ENCODE peak calls at places on chromosome 6, in six cellular contexts. W, J, L, V, Q and X are unnamed samples.

GRCh38 chr6:21900730-21901129 is 307.2 kb downstream of the SOX4 start:
- DNase-seq in V (no peak), W (no peak), J (no peak), Q (no peak), L (no peak), X (no peak)

GRCh38 chr6:138431276-138432062 is 27.4 kb downstream of the HEBP2 start:
- DNase-seq in V (no peak), Q (no peak), J (no peak), L (no peak), W (no peak), X (no peak)

GRCh38 chr6:125867483-125867935 is 76.7 kb downstream of the NCOA7 start:
- DNase-seq in J (no peak), W (no peak), L (peak; percentile 24), V (no peak), Q (no peak), X (peak; percentile 53)

GRCh38 chr6:35973670-35974222 is 50.7 kb downstream of the SLC26A8 start:
- DNase-seq in Q (no peak), V (peak; percentile 36), W (peak; percentile 37), J (peak; percentile 63), L (peak; percentile 93), X (no peak)

GRCh38 chr6:78810698-78811097 is 56.7 kb upstream of the IRAK1BP1 start:
- DNase-seq in L (no peak), V (no peak), W (no peak), J (no peak), Q (no peak), X (no peak)

GRCh38 chr6:17971128-17972073 is 16.0 kb downstream of the KIF13A start:
- DNase-seq in V (no peak), Q (no peak), L (no peak), W (no peak), J (no peak), X (no peak)

GRCh38 chr6:36984581-36985383 is 1.2 kb downstream of the MTCH1 start:
- DNase-seq in J (peak; percentile 62), L (no peak), V (no peak), W (no peak), Q (peak; percentile 73), X (peak; percentile 67)

GRCh38 chr6:20038805-20039204 is 173.5 kb downstream of the MBOAT1 start:
- DNase-seq in W (no peak), Q (no peak), V (no peak), J (no peak), L (no peak), X (no peak)

GRCh38 chr6:44527191-44527960 is 139.9 kb downstream of the CDC5L start:
- DNase-seq in V (no peak), W (no peak), J (no peak), Q (no peak), L (no peak), X (no peak)

GRCh38 chr6:4828187-4828698 is 52.0 kb downstream of the CDYL start:
- DNase-seq in Q (no peak), L (no peak), V (no peak), W (no peak), J (no peak), X (no peak)

GRCh38 chr6:148064406-148065134 is 278.1 kb upstream of the SASH1 start:
- DNase-seq in J (no peak), Q (no peak), W (no peak), V (no peak), L (no peak), X (no peak)
- TF ChIP-seq TAF1 in J (no peak), Q (no peak), W (no peak), V (no peak), L (no peak), X (no peak)

GRCh38 chr6:6712979-6713514 is 124.5 kb downstream of the LY86 start:
- DNase-seq in V (no peak), J (no peak), L (no peak), Q (no peak), W (no peak), X (no peak)
- TF ChIP-seq TAF1 in V (no peak), J (no peak), L (no peak), Q (no peak), W (no peak), X (no peak)

DNA sequence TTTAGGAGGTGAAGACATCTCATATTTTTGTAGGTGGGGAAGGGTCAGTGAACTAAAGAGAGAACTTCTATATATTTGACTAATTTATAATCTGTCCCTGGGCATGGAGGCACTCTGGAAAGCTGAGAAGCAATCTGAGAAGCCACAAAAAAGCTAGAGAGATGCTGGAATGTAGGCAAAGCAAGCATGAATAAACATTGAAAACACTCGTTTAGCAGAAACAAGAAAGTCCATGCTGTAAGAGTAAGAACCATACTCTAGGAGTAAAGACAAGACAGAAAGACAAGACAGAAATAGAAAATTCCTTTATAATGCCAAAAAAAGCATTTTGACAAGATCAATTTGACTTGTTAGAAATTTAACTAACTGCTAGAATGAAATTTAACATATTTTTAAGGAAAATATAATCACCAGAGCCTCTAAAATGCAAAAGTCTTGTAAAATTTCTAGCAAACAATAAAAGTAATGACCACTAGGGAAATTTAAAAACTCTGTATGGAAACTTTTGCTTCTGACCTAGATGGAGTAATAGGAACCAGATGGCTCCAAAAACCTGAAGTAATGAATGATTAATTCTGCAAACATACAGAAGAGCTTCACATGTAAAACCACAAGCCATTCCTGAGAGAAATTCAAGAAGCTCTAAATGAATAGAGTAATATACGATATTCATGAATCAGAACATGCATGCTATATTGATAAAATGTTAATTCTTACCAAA is 625.6 kb upstream of the PTCHD4 start:
- DNase-seq in Q (peak; percentile 3), J (peak; percentile 12), L (no peak), W (no peak), V (no peak), X (no peak)
- TF ChIP-seq TAF1 in Q (no peak), J (no peak), L (no peak), W (no peak), V (no peak), X (no peak)

DNA sequence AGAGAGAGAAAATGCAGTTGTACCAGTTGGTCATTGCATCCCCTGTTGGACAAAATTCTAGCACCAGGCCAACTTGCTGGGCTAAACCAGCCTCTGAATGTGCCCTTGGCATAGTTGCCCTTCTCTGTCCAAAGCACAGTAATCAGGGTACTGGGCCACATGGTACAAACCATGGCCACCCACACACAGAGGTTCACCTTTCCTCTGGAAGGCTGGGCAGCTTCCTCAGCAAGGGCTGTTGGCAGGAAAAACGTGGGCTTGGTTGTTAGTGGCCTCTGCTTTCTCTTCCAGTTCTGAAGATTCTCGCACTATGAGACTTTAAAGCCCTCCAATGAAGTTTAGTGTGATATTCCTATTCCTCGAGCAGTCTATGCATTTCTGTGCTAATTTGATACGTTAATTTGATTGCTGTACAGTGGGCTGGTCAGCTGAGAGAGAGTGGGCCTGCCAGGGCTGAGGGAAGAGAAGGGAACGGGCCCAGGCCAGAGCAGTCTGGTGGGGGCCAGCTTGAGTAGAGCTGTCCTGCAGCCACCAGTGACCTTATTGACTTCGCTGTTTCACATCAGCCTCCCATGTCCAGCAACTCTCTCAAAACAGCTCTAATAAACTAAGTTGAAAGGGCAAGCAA is 592 bp downstream of the DDO start:
- DNase-seq in J (no peak), V (no peak), Q (no peak), W (no peak), L (no peak), X (no peak)
- TF ChIP-seq TAF1 in J (no peak), V (no peak), Q (no peak), W (no peak), L (no peak), X (no peak)

GRCh38 chr6:101392561-101393230 is 812 bp upstream of the GRIK2 start:
- DNase-seq in L (no peak), Q (peak; percentile 73), V (no peak), J (no peak), W (no peak), X (no peak)
- TF ChIP-seq TAF1 in L (no peak), Q (no peak), V (no peak), J (no peak), W (no peak), X (no peak)

DNA sequence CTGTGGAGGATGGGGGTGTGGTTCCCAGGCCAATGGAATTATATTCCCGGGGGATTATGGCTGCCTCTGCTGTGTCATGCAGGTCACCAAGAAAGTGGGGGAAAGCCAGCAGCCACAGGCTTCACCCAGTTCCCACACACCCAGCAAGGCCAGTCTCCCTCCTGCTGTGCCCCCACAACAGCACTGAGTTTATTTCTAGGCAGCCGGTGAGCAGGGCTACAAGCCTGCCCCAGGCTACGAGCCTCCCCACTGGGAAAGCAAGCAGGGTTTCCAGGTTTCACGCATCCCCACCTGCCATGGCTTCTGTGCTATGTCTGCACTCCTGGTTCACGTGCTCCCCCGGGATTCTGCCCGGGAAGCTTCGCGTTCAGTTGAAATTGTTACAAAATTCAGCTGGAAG is 72.6 kb downstream of the ERMARD start:
- DNase-seq in Q (no peak), V (no peak), L (no peak), W (no peak), J (no peak), X (peak; percentile 30)
- TF ChIP-seq TAF1 in Q (no peak), V (no peak), L (no peak), W (no peak), J (no peak), X (no peak)

DNA sequence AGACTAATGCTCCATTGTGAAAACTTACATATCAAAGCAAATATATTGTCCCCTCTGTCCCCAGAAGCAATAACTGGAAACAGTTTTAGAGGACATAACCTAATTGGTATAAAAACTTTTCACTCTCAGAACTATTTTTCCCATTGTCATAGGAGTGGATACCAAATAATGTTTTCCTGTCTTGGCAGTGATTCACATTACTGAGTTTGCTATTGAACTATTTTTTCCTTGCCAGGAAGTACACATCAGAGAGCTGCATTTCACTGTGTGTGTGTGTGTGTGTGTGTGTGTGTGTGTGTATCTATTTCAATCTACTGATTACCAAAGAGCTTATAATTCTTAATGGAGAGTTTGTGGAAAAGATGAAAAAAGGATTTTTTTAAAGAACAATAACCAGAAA is 45.4 kb downstream of the AKAP12 start:
- DNase-seq in V (no peak), L (no peak), W (no peak), J (no peak), Q (no peak), X (no peak)
- TF ChIP-seq TAF1 in V (no peak), L (no peak), W (no peak), J (no peak), Q (no peak), X (no peak)

DNA sequence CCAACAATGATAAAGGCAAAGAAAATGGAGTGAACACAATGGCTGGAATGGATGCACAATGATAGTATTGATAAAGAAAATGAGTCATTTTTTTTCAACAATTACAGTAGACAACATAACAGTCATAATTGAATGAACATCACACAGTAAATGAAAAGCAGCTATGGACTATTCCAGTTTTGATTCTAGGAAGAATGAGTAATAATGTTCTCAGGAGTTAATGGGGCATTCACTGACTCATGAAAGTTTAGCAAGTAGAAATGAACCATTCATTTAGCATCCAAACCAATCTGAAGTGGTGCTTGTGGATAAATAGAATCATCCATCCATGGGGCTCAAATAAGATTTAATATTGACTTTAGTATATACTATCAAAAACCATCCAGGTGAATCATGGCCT is 1029.5 kb upstream of the GJE1 start:
- DNase-seq in Q (no peak), W (no peak), J (no peak), L (no peak), V (no peak), X (no peak)
- TF ChIP-seq TAF1 in Q (no peak), W (no peak), J (no peak), L (no peak), V (no peak), X (no peak)